ENCODE peak calls at places on chromosome 15, in nine cellular contexts. A is cardiac fibroblast; F is mesothelial cell of epicardium; D is CD8-positive, alpha-beta T cell; U is AG04450; W is endothelial cell; M is GM13977; J is ovary; T is neural progenitor cell. Z is an unnamed sample.

GRCh38 chr15:60523056-60523455 is 44.1 kb upstream of the ICE2 start:
- DNase-seq in M (no peak), W (no peak), T (no peak), A (no peak), D (no peak), U (no peak), F (no peak), J (no peak), Z (no peak)

GRCh38 chr15:82106671-82107070 is 60.9 kb upstream of the MEX3B start:
- DNase-seq in A (no peak), D (no peak), W (no peak), F (no peak), U (no peak), J (no peak), M (no peak), T (no peak), Z (no peak)

GRCh38 chr15:77384589-77385359 is 35.1 kb downstream of the PEAK1 start:
- DNase-seq in M (no peak), D (no peak), U (no peak), J (no peak), F (no peak), W (no peak), A (no peak), T (no peak), Z (no peak)

GRCh38 chr15:101020945-101021344 is 101.8 kb downstream of the LRRK1 start:
- DNase-seq in D (no peak), J (no peak), U (no peak), W (no peak), A (no peak), F (no peak), T (no peak), M (no peak), Z (no peak)

GRCh38 chr15:51888593-51889195 is 59.2 kb downstream of the TMOD3 start:
- DNase-seq in F (no peak), J (no peak), A (peak; percentile 51), W (no peak), D (no peak), M (peak; percentile 51), U (no peak), T (peak; percentile 12), Z (no peak)

GRCh38 chr15:85473455-85473854 is 93.1 kb downstream of the AKAP13 start:
- DNase-seq in M (no peak), U (no peak), J (no peak), A (peak; percentile 50), D (no peak), T (no peak), F (no peak), W (no peak), Z (no peak)

GRCh38 chr15:34812369-34812768 is 17.0 kb upstream of the ACTC1 start:
- DNase-seq in D (no peak), T (no peak), J (no peak), F (no peak), M (no peak), W (no peak), U (peak; percentile 67), A (no peak), Z (no peak)

GRCh38 chr15:95868450-95868849 is 462.1 kb upstream of the NR2F2 start:
- DNase-seq in T (no peak), A (no peak), U (no peak), D (no peak), F (no peak), M (no peak), W (no peak), J (no peak), Z (no peak)

GRCh38 chr15:49645937-49646336 is 25.1 kb downstream of the DTWD1 start:
- DNase-seq in J (no peak), A (peak; percentile 51), D (no peak), U (no peak), F (no peak), M (no peak), T (no peak), W (no peak), Z (no peak)

GRCh38 chr15:87623832-87624231 is 632.7 kb downstream of the NTRK3 start:
- DNase-seq in J (no peak), A (no peak), M (no peak), F (no peak), T (peak; percentile 39), W (peak; percentile 22), D (no peak), U (no peak), Z (no peak)

GRCh38 chr15:68204776-68205557 is at the start of gene CALML4:
- DNase-seq in M (peak; percentile 13), F (no peak), D (no peak), A (peak; percentile 61), J (peak; percentile 81), T (no peak), U (no peak), W (no peak), Z (no peak)

GRCh38 chr15:41438206-41438605 is 21.3 kb downstream of the RTF1 start:
- DNase-seq in M (no peak), U (no peak), W (no peak), D (no peak), F (no peak), A (no peak), T (no peak), J (no peak), Z (no peak)

DNA sequence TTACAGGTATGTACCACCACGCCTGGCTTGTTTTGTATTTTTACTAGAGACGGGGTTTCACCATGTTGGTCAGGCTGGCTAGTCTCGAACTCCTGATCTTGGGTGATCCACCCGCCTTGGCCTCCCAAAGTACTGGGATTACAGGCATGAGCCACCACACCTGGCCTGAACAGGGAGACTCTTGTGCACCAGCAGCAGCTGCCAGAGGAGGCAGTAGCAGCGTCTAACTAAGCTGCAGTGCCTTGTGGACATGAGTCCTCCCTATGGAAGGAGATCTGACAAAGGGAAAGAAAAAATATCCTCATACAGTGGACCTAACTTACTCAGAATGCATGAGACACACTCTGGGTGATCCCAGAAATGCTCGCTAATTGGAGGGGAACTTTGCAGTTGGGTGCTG is 36.8 kb upstream of the NEO1 start:
- DNase-seq in A (no peak), W (no peak), F (no peak), T (no peak), U (no peak), M (no peak), J (no peak), D (no peak), Z (no peak)
- TF ChIP-seq CTCF in A (no peak), W (no peak), F (no peak), T (no peak), U (no peak), M (no peak), J (no peak), D (no peak), Z (no peak)

DNA sequence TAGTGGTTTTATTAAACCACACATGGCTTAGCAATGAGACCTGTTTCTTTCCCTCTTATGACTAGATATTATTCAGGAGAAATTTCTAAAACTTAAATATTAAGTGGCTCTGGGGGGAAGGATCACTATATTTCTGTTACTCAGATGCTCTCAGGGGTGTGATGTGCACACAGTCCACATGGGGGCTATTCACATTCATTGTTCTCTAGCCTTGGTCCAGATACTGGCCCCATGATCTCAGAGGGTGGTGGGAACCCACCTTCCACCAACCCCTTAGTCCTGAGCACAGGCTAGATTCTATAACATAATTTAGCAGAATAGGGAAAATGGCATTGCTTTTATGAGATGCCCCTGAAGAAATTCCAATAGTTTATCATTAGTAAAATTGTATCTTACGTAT is 149.0 kb upstream of the ST8SIA2 start:
- DNase-seq in F (no peak), U (no peak), D (no peak), T (no peak), J (no peak), A (no peak), M (no peak), W (no peak), Z (no peak)
- TF ChIP-seq CTCF in F (no peak), U (no peak), D (no peak), T (no peak), J (no peak), A (no peak), M (no peak), W (peak; percentile 51), Z (no peak)

GRCh38 chr15:99393641-99394040 is 142.4 kb downstream of the LRRC28 start:
- DNase-seq in W (no peak), D (no peak), A (no peak), F (no peak), T (no peak), M (no peak), U (no peak), J (no peak), Z (no peak)

GRCh38 chr15:99385865-99386264 is 134.6 kb downstream of the LRRC28 start:
- DNase-seq in A (peak; percentile 76), F (no peak), W (no peak), T (no peak), M (no peak), J (peak; percentile 87), D (no peak), U (peak; percentile 16), Z (no peak)

GRCh38 chr15:99387769-99388168 is 136.5 kb downstream of the LRRC28 start:
- DNase-seq in W (no peak), F (no peak), A (no peak), T (no peak), J (no peak), U (no peak), M (no peak), D (no peak), Z (no peak)

GRCh38 chr15:99386429-99386828 is 135.1 kb downstream of the LRRC28 start:
- DNase-seq in M (no peak), T (no peak), D (no peak), J (peak; percentile 50), U (no peak), F (no peak), A (no peak), W (no peak), Z (no peak)

DNA sequence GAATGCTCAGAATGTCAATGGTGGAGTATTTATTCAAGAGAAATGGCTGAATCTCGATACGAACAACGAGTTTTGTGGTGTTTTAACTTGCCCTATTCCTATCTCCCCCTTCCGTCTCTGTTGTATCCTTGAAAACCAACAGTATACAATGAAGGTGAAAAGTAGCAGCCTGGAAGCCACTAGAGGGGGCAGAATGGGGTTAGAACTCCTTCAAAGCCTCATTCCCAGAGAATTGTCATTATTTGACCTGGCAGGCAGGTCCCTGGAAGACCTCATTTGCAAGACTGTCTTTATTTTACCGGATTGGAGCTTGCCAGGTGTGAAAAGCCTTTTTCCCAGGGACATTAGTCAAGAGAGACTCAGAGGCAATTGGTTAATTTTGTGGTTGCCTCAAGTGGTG is 139.4 kb downstream of the LRRC28 start:
- DNase-seq in D (no peak), M (no peak), U (no peak), W (no peak), F (no peak), J (no peak), T (peak; percentile 50), A (no peak), Z (no peak)
- TF ChIP-seq CTCF in D (no peak), M (no peak), U (peak; percentile 5), W (no peak), F (no peak), J (no peak), T (peak; percentile 48), A (no peak), Z (no peak)

DNA sequence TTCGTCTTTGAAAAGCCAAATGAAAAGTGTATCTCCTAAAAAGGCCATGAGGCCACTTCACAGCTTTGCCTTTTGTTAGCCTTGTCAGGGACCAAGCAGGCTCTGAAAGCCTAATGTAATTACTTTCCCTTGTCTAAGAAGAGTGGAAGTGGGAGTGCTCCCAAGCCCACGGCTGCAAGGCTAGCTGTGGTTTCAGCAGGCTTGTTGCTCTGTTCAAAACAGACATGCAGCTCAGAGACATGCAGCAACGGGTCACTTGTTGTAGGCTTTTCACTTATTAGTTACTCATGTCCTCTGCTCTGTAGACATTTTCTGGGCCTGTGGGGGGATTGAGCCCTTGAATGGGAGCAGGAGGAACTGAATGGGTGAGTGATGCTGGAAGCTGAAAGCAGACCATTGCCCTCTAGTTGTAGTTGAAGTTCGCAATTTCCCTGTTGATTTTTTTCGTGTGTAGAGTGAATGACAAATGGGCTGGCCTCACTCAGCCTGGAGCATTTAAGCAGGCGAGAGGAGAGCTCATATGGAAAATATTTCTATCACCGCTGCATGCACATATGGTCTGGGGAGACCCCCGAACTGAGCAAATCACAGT is 261.9 kb upstream of the NR2E3 start:
- DNase-seq in J (no peak), F (no peak), T (peak; percentile 47), A (no peak), M (no peak), D (no peak), U (no peak), W (no peak), Z (no peak)
- TF ChIP-seq CTCF in J (no peak), F (no peak), T (no peak), A (no peak), M (no peak), D (no peak), U (no peak), W (no peak), Z (no peak)

Z was measured in activated B cell treated with CpG ODN at 0.5 μM for 24 hours.